ENCODE peak calls at places on chromosome 2, in ten cellular contexts. B is activated naive CD8-positive, alpha-beta T cell treated with anti-CD3 and anti-CD28 coated beads, Interleukin-2, amount 50 U/mL, for 24 hours; F is Kasumi-1; A is progenitor cell of endocrine pancreas; Y is HTR-8/SVneo; M is stimulated activated CD8-positive, alpha-beta memory T cell treated with anti-CD3 and anti-CD28 coated beads, Interleukin-7, amount 100 ng/mL, for 24 hours; T is colonic mucosa; N is COR-L47; R is lower lobe of right lung; S is activated naive CD4-positive, alpha-beta T cell treated with anti-CD3 and anti-CD28 coated beads for 36 hours. E is an unnamed sample.
A peak's percentile ranks its signal among the peaks of the same experiment; 100 is the strongest.

GRCh38 chr2:128262315-128263253 is 56.1 kb downstream of the HS6ST1 start:
- DNase-seq in B (no peak), F (no peak), A (no peak), Y (no peak), M (no peak), T (no peak), N (no peak), R (no peak), S (no peak), E (peak; percentile 78)

GRCh38 chr2:42783511-42783910 is 8.9 kb downstream of the HAAO start:
- DNase-seq in B (no peak), F (no peak), A (no peak), Y (no peak), M (no peak), T (peak; percentile 13), N (no peak), R (no peak), S (no peak), E (peak; percentile 74)

GRCh38 chr2:57080035-57080434 is 896.2 kb downstream of the CCDC85A start:
- DNase-seq in B (no peak), F (no peak), A (no peak), Y (no peak), M (no peak), T (no peak), N (no peak), R (no peak), S (no peak), E (no peak)

GRCh38 chr2:44909831-44910230 is 31.7 kb upstream of the SIX3 start:
- DNase-seq in B (no peak), F (no peak), A (no peak), Y (no peak), M (no peak), T (no peak), N (no peak), R (no peak), S (no peak), E (no peak)

GRCh38 chr2:12304494-12305228 is 412.1 kb upstream of the TRIB2 start:
- DNase-seq in B (no peak), F (no peak), A (no peak), Y (no peak), M (no peak), T (no peak), N (peak; percentile 7), R (no peak), S (no peak), E (no peak)

GRCh38 chr2:180925700-180926099 is 54.7 kb upstream of the UBE2E3 start:
- DNase-seq in B (no peak), F (no peak), A (no peak), Y (no peak), M (no peak), T (no peak), N (no peak), R (no peak), S (no peak), E (no peak)

GRCh38 chr2:114022360-114023085 is 132.6 kb downstream of the ACTR3 start:
- DNase-seq in B (no peak), F (no peak), A (no peak), Y (no peak), M (no peak), T (no peak), N (no peak), R (no peak), S (no peak), E (no peak)

GRCh38 chr2:99697811-99698568 is 208.2 kb upstream of the REV1 start:
- DNase-seq in B (no peak), F (no peak), A (no peak), Y (no peak), M (no peak), T (no peak), N (no peak), R (no peak), S (no peak), E (no peak)

GRCh38 chr2:217108575-217109027 is 248.7 kb upstream of the TNP1 start:
- DNase-seq in B (no peak), F (no peak), A (no peak), Y (no peak), M (no peak), T (no peak), N (no peak), R (no peak), S (no peak), E (no peak)

GRCh38 chr2:224904390-224904789 is 137.9 kb downstream of the DOCK10 start:
- DNase-seq in B (no peak), F (no peak), A (no peak), Y (no peak), M (no peak), T (no peak), N (no peak), R (no peak), S (no peak), E (no peak)

GRCh38 chr2:219406861-219407230 is 11.3 kb upstream of the DES start:
- DNase-seq in B (no peak), F (no peak), A (no peak), Y (no peak), M (no peak), T (no peak), N (no peak), R (no peak), S (no peak), E (no peak)

GRCh38 chr2:1869987-1870386 is 125.7 kb upstream of the PXDN start:
- DNase-seq in B (no peak), F (no peak), A (no peak), Y (no peak), M (no peak), T (no peak), N (no peak), R (no peak), S (no peak), E (peak; percentile 34)

GRCh38 chr2:15704086-15704787 is 112.6 kb downstream of the DDX1 start:
- DNase-seq in B (no peak), F (no peak), A (no peak), Y (no peak), M (no peak), T (no peak), N (no peak), R (no peak), S (no peak), E (no peak)

GRCh38 chr2:172148246-172148645 is 45.5 kb upstream of the DLX2 start:
- DNase-seq in B (no peak), F (no peak), A (no peak), Y (no peak), M (no peak), T (no peak), N (no peak), R (no peak), S (no peak), E (no peak)

GRCh38 chr2:119174216-119174992 is 15.9 kb upstream of the C1QL2 start:
- DNase-seq in B (peak; percentile 69), F (peak; percentile 57), A (peak; percentile 53), Y (peak; percentile 31), M (peak; percentile 24), T (peak; percentile 51), N (peak; percentile 13), R (peak; percentile 66), S (peak; percentile 57), E (no peak)

GRCh38 chr2:137975280-137976271 is 11.3 kb downstream of the HNMT start:
- DNase-seq in B (no peak), F (no peak), A (no peak), Y (no peak), M (no peak), T (peak; percentile 53), N (no peak), R (no peak), S (no peak), E (no peak)

GRCh38 chr2:185219981-185220380 is 518.6 kb upstream of the FSIP2 start:
- DNase-seq in B (no peak), F (no peak), A (no peak), Y (peak; percentile 1), M (no peak), T (no peak), N (no peak), R (no peak), S (no peak), E (no peak)

GRCh38 chr2:84766791-84767190 is 114.1 kb downstream of the TRABD2A start:
- DNase-seq in B (no peak), F (no peak), A (no peak), Y (no peak), M (no peak), T (no peak), N (no peak), R (no peak), S (no peak), E (no peak)

GRCh38 chr2:240570531-240571313 is 2.4 kb downstream of the RNPEPL1 start:
- DNase-seq in B (no peak), F (no peak), A (no peak), Y (no peak), M (no peak), T (no peak), N (no peak), R (peak; percentile 40), S (no peak), E (no peak)

GRCh38 chr2:101064868-101065549 is 62.9 kb downstream of the RPL31 start:
- DNase-seq in B (no peak), F (no peak), A (no peak), Y (peak; percentile 27), M (no peak), T (no peak), N (no peak), R (no peak), S (no peak), E (no peak)

GRCh38 chr2:68425503-68425902 is 41.6 kb downstream of the FBXO48 start:
- DNase-seq in B (no peak), F (no peak), A (no peak), Y (no peak), M (no peak), T (no peak), N (no peak), R (no peak), S (no peak), E (no peak)

GRCh38 chr2:21043744-21044532 is at the start of gene APOB:
- DNase-seq in B (no peak), F (no peak), A (peak; percentile 56), Y (no peak), M (no peak), T (no peak), N (no peak), R (peak; percentile 51), S (no peak), E (no peak)

GRCh38 chr2:167928434-167928833 is 319.0 kb downstream of the STK39 start:
- DNase-seq in B (no peak), F (no peak), A (no peak), Y (no peak), M (no peak), T (no peak), N (no peak), R (no peak), S (no peak), E (no peak)

GRCh38 chr2:8661736-8662135 is 20.1 kb upstream of the ID2 start:
- DNase-seq in B (no peak), F (no peak), A (no peak), Y (no peak), M (no peak), T (no peak), N (no peak), R (no peak), S (no peak), E (no peak)

GRCh38 chr2:219681301-219682290 is 54.2 kb downstream of the SLC4A3 start:
- DNase-seq in B (no peak), F (no peak), A (no peak), Y (no peak), M (no peak), T (no peak), N (no peak), R (no peak), S (no peak), E (no peak)

GRCh38 chr2:193584522-193584938 is 1389.8 kb upstream of the TMEFF2 start:
- DNase-seq in B (no peak), F (peak; percentile 75), A (no peak), Y (no peak), M (no peak), T (no peak), N (no peak), R (no peak), S (no peak), E (no peak)

GRCh38 chr2:199468561-199469513 is 11.1 kb upstream of the SATB2 start:
- DNase-seq in B (no peak), F (no peak), A (no peak), Y (no peak), M (no peak), T (peak; percentile 82), N (no peak), R (no peak), S (peak; percentile 63), E (no peak)

GRCh38 chr2:177543007-177543760 is 150.6 kb downstream of the AGPS start:
- DNase-seq in B (no peak), F (no peak), A (no peak), Y (no peak), M (no peak), T (no peak), N (no peak), R (no peak), S (no peak), E (no peak)

E was measured in osteocyte.